ENCODE peak calls at places on chromosome 5, in seven cellular contexts. One of them, this sample, is unnamed.

GRCh38 chr5:65812648-65813047 is 90.6 kb downstream of the NLN start:
- DNase-seq in fibroblast of lung: no peak
- DNase-seq in AG09309: no peak
- DNase-seq in mucosa of descending colon: peak
- DNase-seq in SK-N-MC: no peak
- DNase-seq in HFF-Myc: no peak
- DNase-seq in heart right ventricle: no peak
- DNase-seq in this sample: no peak

GRCh38 chr5:151825445-151825844 is 53.7 kb downstream of the G3BP1 start:
- DNase-seq in fibroblast of lung: peak
- DNase-seq in AG09309: peak
- DNase-seq in mucosa of descending colon: peak
- DNase-seq in SK-N-MC: peak
- DNase-seq in HFF-Myc: peak
- DNase-seq in heart right ventricle: peak
- DNase-seq in this sample: no peak

GRCh38 chr5:133130387-133131118 is 78.7 kb downstream of the HSPA4 start:
- DNase-seq in fibroblast of lung: no peak
- DNase-seq in AG09309: no peak
- DNase-seq in mucosa of descending colon: no peak
- DNase-seq in SK-N-MC: no peak
- DNase-seq in HFF-Myc: no peak
- DNase-seq in heart right ventricle: no peak
- DNase-seq in this sample: no peak

GRCh38 chr5:120093178-120093577 is 370.9 kb upstream of the PRR16 start:
- DNase-seq in fibroblast of lung: no peak
- DNase-seq in AG09309: no peak
- DNase-seq in mucosa of descending colon: no peak
- DNase-seq in SK-N-MC: no peak
- DNase-seq in HFF-Myc: no peak
- DNase-seq in heart right ventricle: no peak
- DNase-seq in this sample: no peak

GRCh38 chr5:138975098-138975847 is 100.1 kb upstream of the LRRTM2 start:
- DNase-seq in fibroblast of lung: peak
- DNase-seq in AG09309: peak
- DNase-seq in mucosa of descending colon: peak
- DNase-seq in SK-N-MC: no peak
- DNase-seq in HFF-Myc: no peak
- DNase-seq in heart right ventricle: peak
- DNase-seq in this sample: no peak

GRCh38 chr5:148659641-148660345 is 5.5 kb upstream of the HTR4 start:
- DNase-seq in fibroblast of lung: no peak
- DNase-seq in AG09309: no peak
- DNase-seq in mucosa of descending colon: no peak
- DNase-seq in SK-N-MC: no peak
- DNase-seq in HFF-Myc: no peak
- DNase-seq in heart right ventricle: no peak
- DNase-seq in this sample: no peak

GRCh38 chr5:26482817-26483375 is 555.5 kb downstream of the CDH9 start:
- DNase-seq in fibroblast of lung: peak
- DNase-seq in AG09309: no peak
- DNase-seq in mucosa of descending colon: peak
- DNase-seq in SK-N-MC: no peak
- DNase-seq in HFF-Myc: no peak
- DNase-seq in heart right ventricle: no peak
- DNase-seq in this sample: no peak

GRCh38 chr5:64339776-64340175 is 166.0 kb upstream of the RGS7BP start:
- DNase-seq in fibroblast of lung: peak
- DNase-seq in AG09309: no peak
- DNase-seq in mucosa of descending colon: no peak
- DNase-seq in SK-N-MC: no peak
- DNase-seq in HFF-Myc: no peak
- DNase-seq in heart right ventricle: no peak
- DNase-seq in this sample: no peak

GRCh38 chr5:111735829-111736228 is 21.2 kb downstream of the NREP start:
- DNase-seq in fibroblast of lung: peak
- DNase-seq in AG09309: peak
- DNase-seq in mucosa of descending colon: peak
- DNase-seq in SK-N-MC: no peak
- DNase-seq in HFF-Myc: peak
- DNase-seq in heart right ventricle: peak
- DNase-seq in this sample: peak

GRCh38 chr5:14112998-14113652 is 30.0 kb upstream of the TRIO start:
- DNase-seq in fibroblast of lung: no peak
- DNase-seq in AG09309: no peak
- DNase-seq in mucosa of descending colon: peak
- DNase-seq in SK-N-MC: no peak
- DNase-seq in HFF-Myc: no peak
- DNase-seq in heart right ventricle: peak
- DNase-seq in this sample: no peak

GRCh38 chr5:171957591-171958251 is 48.7 kb downstream of the FBXW11 start:
- DNase-seq in fibroblast of lung: peak
- DNase-seq in AG09309: no peak
- DNase-seq in mucosa of descending colon: no peak
- DNase-seq in SK-N-MC: no peak
- DNase-seq in HFF-Myc: no peak
- DNase-seq in heart right ventricle: no peak
- DNase-seq in this sample: no peak

GRCh38 chr5:90418214-90418613 is 8.7 kb upstream of the CETN3 start:
- DNase-seq in fibroblast of lung: no peak
- DNase-seq in AG09309: no peak
- DNase-seq in mucosa of descending colon: no peak
- DNase-seq in SK-N-MC: no peak
- DNase-seq in HFF-Myc: no peak
- DNase-seq in heart right ventricle: no peak
- DNase-seq in this sample: no peak

GRCh38 chr5:65876496-65876895 is 49.9 kb upstream of the ERBIN start:
- DNase-seq in fibroblast of lung: no peak
- DNase-seq in AG09309: no peak
- DNase-seq in mucosa of descending colon: no peak
- DNase-seq in SK-N-MC: no peak
- DNase-seq in HFF-Myc: no peak
- DNase-seq in heart right ventricle: no peak
- DNase-seq in this sample: no peak

GRCh38 chr5:141135030-141135717 is at the start of gene PCDHB5:
- DNase-seq in fibroblast of lung: peak
- DNase-seq in AG09309: no peak
- DNase-seq in mucosa of descending colon: no peak
- DNase-seq in SK-N-MC: peak
- DNase-seq in HFF-Myc: no peak
- DNase-seq in heart right ventricle: peak
- DNase-seq in this sample: no peak

GRCh38 chr5:132915681-132916080 is 42.2 kb downstream of the LEAP2 start:
- DNase-seq in fibroblast of lung: no peak
- DNase-seq in AG09309: no peak
- DNase-seq in mucosa of descending colon: no peak
- DNase-seq in SK-N-MC: no peak
- DNase-seq in HFF-Myc: no peak
- DNase-seq in heart right ventricle: no peak
- DNase-seq in this sample: no peak

GRCh38 chr5:7419846-7420245 is 23.9 kb downstream of the ADCY2 start:
- DNase-seq in fibroblast of lung: no peak
- DNase-seq in AG09309: no peak
- DNase-seq in mucosa of descending colon: no peak
- DNase-seq in SK-N-MC: no peak
- DNase-seq in HFF-Myc: no peak
- DNase-seq in heart right ventricle: no peak
- DNase-seq in this sample: no peak

DNA sequence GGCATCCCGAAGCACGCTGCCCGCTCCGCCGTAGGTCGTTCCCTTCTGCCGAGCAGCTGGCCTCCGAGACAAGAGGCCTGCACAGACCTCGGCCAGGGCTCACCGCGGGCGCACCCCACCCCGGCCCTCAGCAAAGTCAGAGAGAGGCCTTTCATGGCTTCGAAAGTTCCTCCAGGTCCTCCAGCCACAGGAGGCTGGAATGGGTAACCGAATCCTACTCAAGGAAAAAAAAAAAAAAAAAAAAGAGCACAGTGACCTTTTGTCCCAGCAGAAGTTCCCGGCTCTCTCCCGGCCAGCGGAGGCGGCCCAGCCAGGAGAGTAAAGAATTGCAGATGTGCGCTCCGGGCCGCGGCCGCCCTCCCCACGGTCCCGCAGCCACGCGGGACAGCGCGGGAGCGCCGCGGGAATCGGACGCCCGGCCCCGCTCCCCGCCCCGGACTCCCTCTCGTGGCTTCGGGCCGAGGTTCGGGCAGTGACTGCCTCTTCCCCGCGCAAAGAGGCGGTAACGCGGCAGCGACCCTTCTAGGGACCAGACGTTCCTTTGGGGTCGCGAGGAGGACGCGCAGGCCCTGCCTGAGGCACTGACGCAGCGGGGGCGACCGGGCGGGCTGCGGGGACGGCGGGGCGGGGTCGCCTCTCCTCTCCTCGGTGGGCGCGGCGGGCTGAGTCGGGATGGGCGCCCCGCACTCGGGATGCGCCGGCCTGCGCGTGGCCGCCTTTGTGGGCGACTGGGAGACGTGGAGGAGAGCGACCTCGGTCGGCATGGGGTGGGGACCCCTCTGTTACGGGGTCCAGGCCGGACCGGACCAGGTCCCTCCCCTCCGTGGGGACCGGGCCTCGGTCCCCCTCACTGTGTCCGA is 790 bp downstream of the GFPT2 start:
- DNase-seq in fibroblast of lung: peak
- DNase-seq in AG09309: no peak
- DNase-seq in mucosa of descending colon: no peak
- DNase-seq in SK-N-MC: no peak
- DNase-seq in HFF-Myc: no peak
- DNase-seq in heart right ventricle: no peak
- DNase-seq in this sample: no peak
- H3K4me3 ChIP-seq in fibroblast of lung: peak
- H3K4me3 ChIP-seq in AG09309: peak
- H3K4me3 ChIP-seq in mucosa of descending colon: peak
- H3K4me3 ChIP-seq in SK-N-MC: peak
- H3K4me3 ChIP-seq in HFF-Myc: peak
- H3K4me3 ChIP-seq in heart right ventricle: peak
- H3K4me3 ChIP-seq in this sample: peak

DNA sequence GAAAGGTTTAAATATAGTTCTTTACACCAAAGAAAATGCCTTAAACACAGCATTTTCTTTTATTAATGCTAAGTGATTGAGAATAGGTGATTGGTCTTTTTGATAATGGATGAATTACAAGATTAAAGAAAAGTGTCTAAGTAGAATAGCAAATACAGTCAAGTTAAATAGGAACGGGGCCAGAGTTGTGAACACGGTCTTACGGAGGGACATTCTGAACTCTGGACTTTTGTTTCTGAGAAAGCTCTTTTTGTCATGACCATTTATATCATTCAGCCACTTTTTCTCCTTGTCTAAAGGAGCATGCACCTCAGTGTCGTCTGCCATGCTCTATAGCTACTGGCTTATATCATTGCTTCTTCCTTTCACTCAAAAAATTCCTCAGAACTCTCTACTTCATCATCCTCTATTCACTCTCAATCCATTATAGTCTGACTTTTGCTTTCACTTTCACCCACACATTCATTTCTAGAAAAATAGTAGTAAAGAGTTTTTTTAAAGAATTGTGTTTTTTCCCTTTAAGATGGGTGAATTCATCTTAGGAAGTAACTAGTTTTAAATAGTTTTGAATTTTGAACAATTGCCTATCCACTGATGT is 263.0 kb upstream of the FBXL7 start:
- DNase-seq in fibroblast of lung: no peak
- DNase-seq in AG09309: no peak
- DNase-seq in mucosa of descending colon: no peak
- DNase-seq in SK-N-MC: no peak
- DNase-seq in HFF-Myc: no peak
- DNase-seq in heart right ventricle: no peak
- DNase-seq in this sample: no peak
- H3K4me3 ChIP-seq in fibroblast of lung: peak
- H3K4me3 ChIP-seq in AG09309: no peak
- H3K4me3 ChIP-seq in mucosa of descending colon: no peak
- H3K4me3 ChIP-seq in SK-N-MC: no peak
- H3K4me3 ChIP-seq in HFF-Myc: no peak
- H3K4me3 ChIP-seq in heart right ventricle: peak
- H3K4me3 ChIP-seq in this sample: peak

GRCh38 chr5:169027456-169028118 is 273.4 kb downstream of the SLIT3 start:
- DNase-seq in fibroblast of lung: no peak
- DNase-seq in AG09309: no peak
- DNase-seq in mucosa of descending colon: peak
- DNase-seq in SK-N-MC: no peak
- DNase-seq in HFF-Myc: no peak
- DNase-seq in heart right ventricle: no peak
- DNase-seq in this sample: no peak
- H3K4me3 ChIP-seq in fibroblast of lung: no peak
- H3K4me3 ChIP-seq in AG09309: no peak
- H3K4me3 ChIP-seq in mucosa of descending colon: no peak
- H3K4me3 ChIP-seq in SK-N-MC: no peak
- H3K4me3 ChIP-seq in HFF-Myc: no peak
- H3K4me3 ChIP-seq in heart right ventricle: no peak
- H3K4me3 ChIP-seq in this sample: peak

GRCh38 chr5:180988011-180988410 is 635 bp upstream of the BTNL3 start:
- DNase-seq in fibroblast of lung: no peak
- DNase-seq in AG09309: no peak
- DNase-seq in mucosa of descending colon: no peak
- DNase-seq in SK-N-MC: no peak
- DNase-seq in HFF-Myc: no peak
- DNase-seq in heart right ventricle: no peak
- DNase-seq in this sample: no peak

GRCh38 chr5:180990889-180991257 is 2.2 kb downstream of the BTNL3 start:
- DNase-seq in fibroblast of lung: no peak
- DNase-seq in AG09309: no peak
- DNase-seq in mucosa of descending colon: no peak
- DNase-seq in SK-N-MC: no peak
- DNase-seq in HFF-Myc: no peak
- DNase-seq in heart right ventricle: no peak
- DNase-seq in this sample: no peak

GRCh38 chr5:180990086-180990888 is 1.6 kb downstream of the BTNL3 start:
- DNase-seq in fibroblast of lung: no peak
- DNase-seq in AG09309: no peak
- DNase-seq in mucosa of descending colon: no peak
- DNase-seq in SK-N-MC: no peak
- DNase-seq in HFF-Myc: no peak
- DNase-seq in heart right ventricle: no peak
- DNase-seq in this sample: no peak

GRCh38 chr5:180988592-180988991 is at the start of gene BTNL3:
- DNase-seq in fibroblast of lung: no peak
- DNase-seq in AG09309: no peak
- DNase-seq in mucosa of descending colon: no peak
- DNase-seq in SK-N-MC: no peak
- DNase-seq in HFF-Myc: no peak
- DNase-seq in heart right ventricle: no peak
- DNase-seq in this sample: no peak
- H3K4me3 ChIP-seq in fibroblast of lung: no peak
- H3K4me3 ChIP-seq in AG09309: no peak
- H3K4me3 ChIP-seq in mucosa of descending colon: peak
- H3K4me3 ChIP-seq in SK-N-MC: no peak
- H3K4me3 ChIP-seq in HFF-Myc: no peak
- H3K4me3 ChIP-seq in heart right ventricle: no peak
- H3K4me3 ChIP-seq in this sample: no peak

DNA sequence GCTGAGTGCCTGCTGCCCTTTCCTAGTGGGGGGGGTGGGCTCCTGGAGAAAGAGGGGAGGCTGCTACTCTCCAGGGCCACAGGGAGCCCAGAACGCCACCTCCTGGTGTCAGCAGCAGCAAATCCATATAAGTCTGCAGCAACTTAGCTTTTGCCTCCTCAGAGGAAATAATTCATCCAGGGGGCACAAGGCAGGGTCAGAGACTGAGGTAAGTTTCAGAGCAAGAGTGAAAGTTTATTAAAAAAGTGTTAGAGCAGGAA is 4.0 kb upstream of the CLPTM1L start:
- DNase-seq in fibroblast of lung: no peak
- DNase-seq in AG09309: no peak
- DNase-seq in mucosa of descending colon: no peak
- DNase-seq in SK-N-MC: no peak
- DNase-seq in HFF-Myc: no peak
- DNase-seq in heart right ventricle: no peak
- DNase-seq in this sample: no peak
- H3K4me3 ChIP-seq in fibroblast of lung: no peak
- H3K4me3 ChIP-seq in AG09309: no peak
- H3K4me3 ChIP-seq in mucosa of descending colon: no peak
- H3K4me3 ChIP-seq in SK-N-MC: no peak
- H3K4me3 ChIP-seq in HFF-Myc: no peak
- H3K4me3 ChIP-seq in heart right ventricle: no peak
- H3K4me3 ChIP-seq in this sample: no peak

This sample was measured in thoracic aorta.